ENCODE peak calls at places on chromosomes 6 and 20, in four cellular contexts. A, Q, Y and N are unnamed samples.

GRCh38 chr20:61868466-61869090 is 197.1 kb downstream of the TAF4 start:
- DNase-seq in A (no peak), Q (no peak), Y (no peak), N (no peak)

GRCh38 chr6:26006086-26006939 is 43.7 kb downstream of the TRIM38 start:
- DNase-seq in A (no peak), Q (no peak), Y (no peak), N (no peak)

GRCh38 chr20:61773081-61773631 is 292.5 kb downstream of the TAF4 start:
- DNase-seq in A (no peak), Q (no peak), Y (no peak), N (no peak)

GRCh38 chr20:2914160-2914559 is 40.9 kb downstream of the PTPRA start:
- DNase-seq in A (no peak), Q (no peak), Y (no peak), N (no peak)

GRCh38 chr20:63072231-63072791 is 65.5 kb upstream of the BHLHE23 start:
- DNase-seq in A (no peak), Q (no peak), Y (no peak), N (no peak)

GRCh38 chr20:40683221-40683893 is 5.7 kb downstream of the MAFB start:
- DNase-seq in A (no peak), Q (peak; percentile 71), Y (peak; percentile 42), N (peak; percentile 47)

GRCh38 chr20:37789408-37789807 is 95.6 kb downstream of the CTNNBL1 start:
- DNase-seq in A (no peak), Q (no peak), Y (no peak), N (no peak)

GRCh38 chr6:106527979-106528378 is 101.3 kb downstream of the RTN4IP1 start:
- DNase-seq in A (peak; percentile 98), Q (no peak), Y (no peak), N (no peak)

GRCh38 chr6:129774697-129775447 is 64.9 kb upstream of the ARHGAP18 start:
- DNase-seq in A (peak; percentile 82), Q (peak; percentile 85), Y (peak; percentile 86), N (peak; percentile 86)

GRCh38 chr6:33323623-33323948 is 6.0 kb upstream of the ZBTB22 start:
- DNase-seq in A (no peak), Q (peak; percentile 57), Y (no peak), N (peak; percentile 41)

GRCh38 chr20:21053002-21053762 is 53.0 kb downstream of the LINC00237 start:
- DNase-seq in A (no peak), Q (peak; percentile 53), Y (peak; percentile 53), N (no peak)

GRCh38 chr20:47419953-47420352 is 63.5 kb upstream of the ZMYND8 start:
- DNase-seq in A (no peak), Q (no peak), Y (no peak), N (no peak)

GRCh38 chr6:165630544-165630953 is 32.5 kb downstream of the PDE10A start:
- DNase-seq in A (peak; percentile 22), Q (no peak), Y (no peak), N (no peak)

GRCh38 chr20:21229163-21229562 is 74.0 kb upstream of the XRN2 start:
- DNase-seq in A (peak; percentile 15), Q (no peak), Y (no peak), N (no peak)

GRCh38 chr6:160519603-160520042 is 144.5 kb downstream of the LPA start:
- DNase-seq in A (no peak), Q (no peak), Y (no peak), N (no peak)

GRCh38 chr6:42449917-42450313 is 1.8 kb downstream of the TRERF1 start:
- DNase-seq in A (peak; percentile 38), Q (no peak), Y (peak; percentile 64), N (no peak)

GRCh38 chr6:99611148-99611547 is 4.5 kb downstream of the PRDM13 start:
- DNase-seq in A (peak; percentile 6), Q (no peak), Y (no peak), N (no peak)

GRCh38 chr20:58214310-58214709 is 14.1 kb downstream of the ANKRD60 start:
- DNase-seq in A (no peak), Q (no peak), Y (no peak), N (no peak)

GRCh38 chr6:42564496-42564890 is 664 bp downstream of the UBR2 start:
- DNase-seq in A (no peak), Q (no peak), Y (no peak), N (no peak)

GRCh38 chr20:32839227-32839981 is 19.3 kb upstream of the EFCAB8 start:
- DNase-seq in A (no peak), Q (no peak), Y (no peak), N (no peak)

DNA sequence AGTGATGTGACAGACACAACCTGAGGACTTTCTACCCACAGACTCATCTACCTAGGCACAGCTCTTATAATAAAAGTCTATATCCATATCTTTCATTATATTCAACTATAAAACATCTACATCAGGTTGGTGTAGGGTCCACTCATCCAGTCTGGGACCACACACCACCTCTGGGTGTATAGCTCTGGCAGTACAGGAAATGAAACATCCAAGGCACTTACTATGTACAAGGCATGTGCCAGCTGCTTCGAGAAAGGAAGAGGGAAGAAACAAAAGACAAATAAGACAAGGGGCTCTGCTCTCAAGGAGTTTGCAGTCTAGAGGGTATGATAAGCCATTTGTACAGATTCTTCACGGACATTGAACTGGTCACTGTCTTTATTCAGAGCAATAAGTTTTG is 18.6 kb downstream of the KIF13A start:
- DNase-seq in A (no peak), Q (no peak), Y (no peak), N (no peak)
- H4K5ac ChIP-seq in A (no peak overlapping the region), Q (no peak overlapping the region), Y (no peak overlapping the region), N (no peak overlapping the region)

DNA sequence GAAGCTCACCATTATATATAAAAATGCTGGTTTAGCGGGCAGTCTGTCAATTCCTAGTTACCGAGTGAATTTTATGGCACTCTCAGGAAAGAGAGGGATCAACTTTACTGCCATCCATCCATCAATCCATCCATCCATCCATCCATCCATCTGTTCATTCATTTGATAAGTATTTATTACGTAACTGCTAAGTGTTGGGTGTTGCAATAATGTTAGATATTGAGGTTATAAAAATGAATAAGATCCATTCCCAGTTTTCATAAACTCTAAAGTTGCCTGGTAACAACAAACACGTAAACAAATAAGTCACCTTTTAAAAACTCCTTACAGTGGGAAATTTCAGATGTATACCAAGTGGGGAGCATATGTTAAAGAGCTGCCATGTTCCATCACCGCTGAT is 36.8 kb downstream of the SASH1 start:
- DNase-seq in A (no peak), Q (no peak), Y (no peak), N (no peak)
- H3K27ac ChIP-seq in A (no peak overlapping the region), Q (no peak overlapping the region), Y (no peak overlapping the region), N (no peak overlapping the region)

DNA sequence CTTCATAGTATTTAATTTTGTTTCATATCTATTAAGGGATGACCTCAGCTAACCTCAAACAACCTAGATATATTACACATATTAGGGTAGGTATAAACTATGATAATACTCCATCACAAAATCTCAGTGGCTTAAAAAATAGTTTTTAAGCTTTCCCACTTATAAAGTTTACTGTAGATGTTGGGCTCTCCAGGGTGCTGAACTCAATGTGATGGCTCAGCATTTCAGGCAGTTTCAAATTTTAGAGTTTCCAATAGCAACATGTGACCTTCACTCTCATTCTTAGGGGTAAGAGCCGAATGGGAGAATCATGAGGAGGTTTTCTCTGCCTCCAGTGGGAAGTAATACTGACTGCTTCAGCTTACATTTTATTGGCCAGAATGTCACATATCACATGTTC is 357.3 kb downstream of the MEI4 start:
- DNase-seq in A (no peak), Q (no peak), Y (no peak), N (no peak)
- H3K4me1 ChIP-seq in A (no peaks in the 10 kb centered on the region), Q (no peaks in the 10 kb centered on the region), Y (no peaks in the 10 kb centered on the region), N (no peaks in the 10 kb centered on the region)

GRCh38 chr6:11277275-11278206 is 45.1 kb upstream of the NEDD9 start:
- DNase-seq in A (peak; percentile 82), Q (no peak), Y (peak; percentile 96), N (peak; percentile 60)
- H4K5ac ChIP-seq in A (peak overlapping the region; percentile 60), Q (no peak overlapping the region), Y (no peak overlapping the region), N (no peak overlapping the region)

DNA sequence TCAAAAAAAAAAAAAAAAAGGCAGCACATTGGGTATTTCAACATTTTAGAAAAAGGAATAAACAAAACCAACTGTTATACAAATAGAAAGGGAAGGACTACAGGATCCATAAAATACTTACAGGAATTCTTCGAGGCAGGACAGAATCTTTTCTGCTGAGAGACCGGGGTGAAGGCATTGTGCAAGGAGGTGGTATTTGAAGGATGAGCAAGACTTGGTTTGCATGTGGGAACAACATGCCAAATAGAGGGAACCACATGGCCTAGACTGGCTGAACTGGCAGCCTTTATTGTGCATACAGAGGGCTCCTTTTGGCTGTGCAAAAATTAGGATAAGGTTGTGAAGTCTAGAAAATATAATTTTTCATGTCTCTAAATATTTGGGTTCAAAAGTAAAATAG is 62.9 kb downstream of the SCAND1 start:
- DNase-seq in A (peak; percentile 80), Q (no peak), Y (no peak), N (no peak)
- H3K27ac ChIP-seq in A (peak overlapping the region; percentile 16), Q (no peak overlapping the region), Y (no peak overlapping the region), N (no peak overlapping the region)

GRCh38 chr20:14710941-14711340 is 373.5 kb upstream of the FLRT3 start:
- DNase-seq in A (no peak), Q (no peak), Y (no peak), N (no peak)
- H3K4me1 ChIP-seq in A (no peaks in the 10 kb centered on the region), Q (peaks cover 21% of the 10 kb centered on the region), Y (peaks cover 4% of the 10 kb centered on the region), N (peaks cover 4% of the 10 kb centered on the region)

GRCh38 chr6:16540804-16541752 is 220.2 kb downstream of the ATXN1 start:
- DNase-seq in A (no peak), Q (no peak), Y (peak; percentile 23), N (no peak)

GRCh38 chr6:16533210-16533609 is 228.1 kb downstream of the ATXN1 start:
- DNase-seq in A (no peak), Q (no peak), Y (no peak), N (no peak)

GRCh38 chr6:16539086-16539931 is 222.0 kb downstream of the ATXN1 start:
- DNase-seq in A (no peak), Q (no peak), Y (no peak), N (no peak)

GRCh38 chr6:16533721-16534136 is 227.5 kb downstream of the ATXN1 start:
- DNase-seq in A (peak; percentile 14), Q (no peak), Y (peak; percentile 14), N (no peak)

GRCh38 chr6:16535564-16535963 is 225.7 kb downstream of the ATXN1 start:
- DNase-seq in A (no peak), Q (no peak), Y (no peak), N (no peak)
- H4K5ac ChIP-seq in A (no peak overlapping the region), Q (no peak overlapping the region), Y (no peak overlapping the region), N (no peak overlapping the region)

GRCh38 chr6:143099647-143100046 is 39.0 kb downstream of the AIG1 start:
- DNase-seq in A (no peak), Q (no peak), Y (no peak), N (no peak)
- H3K27ac ChIP-seq in A (no peak overlapping the region), Q (no peak overlapping the region), Y (no peak overlapping the region), N (no peak overlapping the region)